ENCODE peak calls at places on chromosomes 12 and 14, in ten cellular contexts. G, U, P, Q, Z, T, H, S, W and X are unnamed samples.

GRCh38 chr12:5716221-5716620 is 228.8 kb downstream of the ANO2 start:
- DNase-seq in Z (no peak), S (peak), U (no peak), Q (no peak), T (peak), W (no peak), G (no peak), H (no peak), P (peak), X (no peak)

GRCh38 chr12:66964629-66965028 is 285.8 kb upstream of the GRIP1 start:
- DNase-seq in S (peak), H (no peak), Z (peak), U (peak), P (no peak), W (no peak), G (no peak), T (no peak), Q (no peak), X (no peak)

GRCh38 chr12:83010169-83010804 is 323.6 kb downstream of the TMTC2 start:
- DNase-seq in H (no peak), U (no peak), P (no peak), S (no peak), Q (no peak), Z (no peak), G (no peak), T (no peak), W (no peak), X (no peak)

GRCh38 chr14:23727566-23728335 is 91.6 kb downstream of the DHRS2 start:
- DNase-seq in U (peak), P (no peak), S (peak), G (no peak), Z (peak), W (no peak), H (no peak), Q (no peak), T (no peak), X (peak)

GRCh38 chr14:54364555-54365415 is 32.0 kb upstream of the CDKN3 start:
- DNase-seq in Q (peak), W (no peak), U (peak), Z (peak), H (no peak), T (peak), S (peak), P (peak), G (peak), X (no peak)

GRCh38 chr14:46290706-46291105 is 360.9 kb downstream of the RPL10L start:
- DNase-seq in U (no peak), G (no peak), S (no peak), W (no peak), P (no peak), H (no peak), Q (no peak), Z (no peak), T (no peak), X (no peak)

GRCh38 chr12:2722806-2723205 is 72.0 kb upstream of the FKBP4 start:
- DNase-seq in P (no peak), G (no peak), Q (no peak), T (no peak), S (peak), U (no peak), W (peak), Z (peak), H (no peak), X (no peak)

GRCh38 chr12:104750061-104750460 is 208.0 kb downstream of the SLC41A2 start:
- DNase-seq in W (no peak), H (no peak), U (peak), Z (no peak), Q (no peak), S (peak), P (no peak), T (peak), G (peak), X (no peak)

GRCh38 chr12:67621112-67621511 is 27.4 kb upstream of the DYRK2 start:
- DNase-seq in G (no peak), Q (no peak), Z (no peak), W (no peak), T (no peak), S (no peak), P (no peak), H (no peak), U (no peak), X (no peak)

GRCh38 chr14:90288646-90289355 is 32.4 kb downstream of the PSMC1 start:
- DNase-seq in W (no peak), H (no peak), Q (no peak), T (no peak), G (no peak), Z (no peak), P (peak), U (no peak), S (peak), X (peak)

GRCh38 chr12:21987786-21988185 is 46.6 kb upstream of the ABCC9 start:
- DNase-seq in W (no peak), G (no peak), Q (no peak), H (no peak), P (no peak), Z (no peak), S (no peak), T (no peak), U (no peak), X (no peak)

GRCh38 chr14:101497910-101498860 is 63.1 kb upstream of the DIO3 start:
- DNase-seq in G (no peak), H (no peak), U (no peak), Q (no peak), P (peak), S (no peak), W (peak), Z (no peak), T (peak), X (no peak)

GRCh38 chr12:121578230-121579189 is 2.3 kb downstream of the KDM2B start:
- DNase-seq in Z (peak), P (no peak), Q (peak), U (no peak), W (peak), G (no peak), H (no peak), S (no peak), T (no peak), X (no peak)

GRCh38 chr12:127143020-127143419 is 1124.0 kb upstream of the TMEM132C start:
- DNase-seq in S (no peak), Q (no peak), G (no peak), U (no peak), Z (no peak), W (no peak), H (no peak), T (no peak), P (no peak), X (peak)

DNA sequence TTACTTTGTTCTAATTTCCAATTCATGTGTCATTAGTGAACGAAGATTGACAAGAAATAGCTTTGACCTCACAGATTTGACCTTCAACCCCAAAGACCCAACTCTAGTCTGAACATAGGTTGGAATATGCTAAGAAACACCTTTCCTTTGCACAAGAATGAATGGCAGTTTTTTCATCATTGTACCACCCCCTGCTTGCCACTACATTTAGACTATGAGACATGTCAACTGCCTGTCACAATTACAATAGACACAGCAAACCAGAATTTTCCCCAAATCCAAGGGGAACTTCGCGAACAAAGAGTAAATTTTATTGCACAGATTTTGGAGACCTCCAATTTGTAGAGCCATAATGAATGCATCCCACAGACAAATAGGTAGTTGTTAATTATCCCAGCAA is 535.4 kb downstream of the PRKD1 start:
- DNase-seq in W (no peak), T (no peak), Z (no peak), G (no peak), U (no peak), Q (no peak), S (no peak), H (no peak), P (no peak), X (no peak)
- H3K4me3 ChIP-seq in W (no peak), T (no peak), Z (no peak), G (no peak), U (no peak), Q (no peak), S (no peak), H (no peak), P (no peak), X (no peak)

GRCh38 chr12:80041691-80042090 is 57.6 kb upstream of the OTOGL start:
- DNase-seq in Z (peak), T (no peak), W (no peak), S (peak), Q (no peak), H (no peak), P (no peak), G (no peak), U (peak), X (no peak)

GRCh38 chr12:80041071-80041470 is 58.3 kb upstream of the OTOGL start:
- DNase-seq in H (no peak), T (no peak), S (no peak), Z (no peak), W (no peak), U (no peak), G (no peak), Q (no peak), P (no peak), X (peak)

GRCh38 chr12:80044694-80045046 is 54.7 kb upstream of the OTOGL start:
- DNase-seq in G (no peak), S (peak), W (no peak), P (no peak), Z (peak), H (no peak), Q (no peak), T (no peak), U (peak), X (no peak)

GRCh38 chr12:80040075-80040738 is 59.1 kb upstream of the OTOGL start:
- DNase-seq in W (no peak), P (no peak), T (no peak), S (peak), U (no peak), H (no peak), Q (no peak), G (no peak), Z (peak), X (no peak)

DNA sequence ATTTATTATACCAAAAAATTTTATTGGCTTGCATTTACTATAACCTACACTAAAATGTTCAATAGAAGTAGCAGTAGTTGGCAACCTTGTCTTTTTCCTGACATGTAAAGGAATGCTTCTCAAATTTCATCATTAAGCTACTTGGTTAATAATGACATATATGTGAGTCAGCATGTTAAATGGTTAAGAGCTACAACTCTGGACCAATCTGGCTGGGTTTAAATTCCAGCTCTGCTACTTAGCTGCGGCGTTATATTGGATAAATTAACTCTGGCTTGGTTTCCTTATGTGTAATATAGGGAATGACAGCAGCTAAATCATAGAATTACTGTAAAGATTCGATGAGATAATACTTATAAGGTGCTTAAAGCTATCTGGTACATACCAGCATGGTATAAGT is 53.7 kb upstream of the OTOGL start:
- DNase-seq in S (peak), G (no peak), U (peak), Z (peak), Q (no peak), T (no peak), H (no peak), P (no peak), W (no peak), X (no peak)
- H3K4me3 ChIP-seq in S (no peak), G (no peak), U (no peak), Z (no peak), Q (no peak), T (no peak), H (no peak), P (no peak), W (no peak), X (no peak)

GRCh38 chr12:113051759-113052158 is 4.8 kb upstream of the DTX1 start:
- DNase-seq in P (no peak), G (no peak), Z (no peak), U (no peak), H (no peak), S (no peak), T (no peak), Q (no peak), W (no peak), X (no peak)
- H3K4me3 ChIP-seq in P (no peak), G (no peak), Z (no peak), U (no peak), H (no peak), S (no peak), T (no peak), Q (no peak), W (no peak), X (no peak)

DNA sequence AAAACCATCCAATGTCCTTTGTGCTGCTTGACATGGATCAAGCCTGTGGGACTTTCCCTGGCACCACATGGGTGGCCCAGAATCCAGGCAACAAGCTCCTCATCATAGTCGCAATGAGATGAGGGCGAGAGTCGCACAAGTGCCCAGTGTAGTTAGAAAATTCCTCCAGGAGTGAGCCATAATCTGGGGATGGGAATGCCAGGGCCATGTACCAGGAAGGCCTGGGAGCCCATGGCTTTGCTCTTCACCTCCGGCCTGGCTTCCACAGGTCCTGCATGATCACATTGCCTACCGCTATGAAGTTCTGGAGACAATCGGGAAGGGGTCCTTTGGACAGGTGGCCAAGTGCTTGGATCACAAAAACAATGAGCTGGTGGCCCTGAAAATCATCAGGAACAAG is 33.9 kb downstream of the DYRK4 start:
- DNase-seq in S (no peak), H (no peak), W (no peak), P (no peak), Z (no peak), Q (no peak), G (no peak), T (no peak), U (no peak), X (no peak)
- H3K4me3 ChIP-seq in S (no peak), H (no peak), W (no peak), P (no peak), Z (no peak), Q (no peak), G (no peak), T (no peak), U (no peak), X (no peak)

GRCh38 chr14:73424453-73424852 is 33.9 kb downstream of the NUMB start:
- DNase-seq in U (no peak), S (no peak), P (no peak), Z (peak), Q (no peak), T (no peak), G (no peak), H (no peak), W (no peak), X (no peak)

GRCh38 chr14:73426877-73427276 is 31.5 kb downstream of the NUMB start:
- DNase-seq in T (no peak), U (peak), P (no peak), H (no peak), Z (peak), G (no peak), Q (no peak), W (no peak), S (peak), X (no peak)

GRCh38 chr14:73432124-73432523 is 26.2 kb downstream of the NUMB start:
- DNase-seq in W (no peak), G (no peak), Q (no peak), H (no peak), Z (no peak), S (no peak), T (no peak), P (no peak), U (no peak), X (no peak)

GRCh38 chr14:73428354-73428824 is 30.0 kb downstream of the NUMB start:
- DNase-seq in G (no peak), S (peak), U (no peak), Z (no peak), P (no peak), H (no peak), T (no peak), Q (no peak), W (peak), X (no peak)

DNA sequence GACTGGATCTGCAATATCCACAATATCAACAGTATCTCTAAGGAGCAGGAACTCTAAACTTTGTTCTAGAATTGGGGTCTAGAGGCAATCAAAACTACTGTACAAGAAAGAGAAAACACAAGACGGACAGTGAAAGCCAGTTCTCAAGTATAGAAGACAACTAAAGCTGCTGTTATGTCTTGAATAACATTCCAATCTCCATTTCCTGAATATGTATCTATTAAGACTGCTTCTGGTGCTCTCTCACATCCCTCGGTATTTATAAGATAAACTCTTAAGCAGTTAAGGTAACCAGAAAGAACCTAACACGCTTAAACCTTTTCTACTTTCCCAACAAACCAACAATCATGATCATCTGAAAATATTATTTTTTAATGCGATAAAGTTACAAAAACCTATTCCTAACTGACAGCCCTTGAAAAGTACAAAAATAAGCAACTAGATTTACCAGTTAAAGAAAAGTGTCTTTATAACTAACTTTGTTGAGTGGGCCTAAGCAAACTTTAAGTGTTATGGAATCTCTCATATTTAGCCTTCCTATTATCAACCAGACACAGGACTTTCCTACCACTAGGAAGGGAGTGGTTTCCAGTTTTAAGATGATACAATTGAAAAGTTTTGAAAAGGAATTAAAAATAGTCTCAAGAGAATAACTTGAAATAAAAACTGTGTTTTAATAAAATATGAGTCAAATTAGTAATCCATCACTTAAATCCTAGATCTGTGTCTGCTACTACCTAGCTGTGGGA is 30.7 kb downstream of the NUMB start:
- DNase-seq in Q (no peak), U (no peak), S (no peak), Z (no peak), T (no peak), G (no peak), W (no peak), P (no peak), H (no peak), X (no peak)
- H3K4me3 ChIP-seq in Q (no peak), U (no peak), S (no peak), Z (no peak), T (no peak), G (no peak), W (no peak), P (no peak), H (no peak), X (no peak)

GRCh38 chr12:68944296-68945076 is 11.5 kb upstream of the CPM start:
- DNase-seq in P (no peak), H (no peak), G (no peak), U (no peak), W (no peak), Q (no peak), T (no peak), Z (no peak), S (no peak), X (no peak)
- H3K4me3 ChIP-seq in P (no peak), H (no peak), G (no peak), U (no peak), W (no peak), Q (no peak), T (no peak), Z (no peak), S (no peak), X (no peak)

GRCh38 chr12:74891276-74891675 is 318.4 kb downstream of the KCNC2 start:
- DNase-seq in U (no peak), H (no peak), Q (no peak), Z (no peak), G (no peak), P (no peak), T (no peak), S (no peak), W (no peak), X (no peak)

GRCh38 chr12:74890237-74890599 is 319.4 kb downstream of the KCNC2 start:
- DNase-seq in U (peak), Z (peak), G (no peak), H (no peak), W (peak), P (no peak), Q (no peak), S (peak), T (no peak), X (no peak)

GRCh38 chr12:74889073-74889472 is 320.6 kb downstream of the KCNC2 start:
- DNase-seq in H (no peak), U (no peak), G (no peak), W (no peak), Z (no peak), S (no peak), P (no peak), Q (no peak), T (no peak), X (no peak)

GRCh38 chr12:74892057-74892633 is 317.5 kb downstream of the KCNC2 start:
- DNase-seq in H (no peak), G (no peak), T (no peak), Q (no peak), W (no peak), S (no peak), P (no peak), U (no peak), Z (no peak), X (no peak)

GRCh38 chr12:74889563-74890236 is 319.9 kb downstream of the KCNC2 start:
- DNase-seq in W (no peak), T (no peak), U (no peak), H (no peak), Z (peak), G (no peak), Q (no peak), P (no peak), S (peak), X (no peak)
- H3K4me3 ChIP-seq in W (no peak), T (no peak), U (no peak), H (no peak), Z (no peak), G (no peak), Q (no peak), P (no peak), S (no peak), X (no peak)

GRCh38 chr14:73741386-73741875 is 27.2 kb upstream of the PNMA1 start:
- DNase-seq in U (no peak), T (peak), S (no peak), Z (peak), W (no peak), H (no peak), P (peak), G (no peak), Q (peak), X (no peak)
- H3K4me3 ChIP-seq in U (peak), T (peak), S (peak), Z (peak), W (no peak), H (peak), P (peak), G (no peak), Q (peak), X (no peak)

GRCh38 chr14:39384177-39384576 is 48.1 kb downstream of the FBXO33 start:
- DNase-seq in T (no peak), G (no peak), U (no peak), Q (no peak), S (no peak), P (no peak), W (no peak), Z (no peak), H (no peak), X (no peak)
- H3K4me3 ChIP-seq in T (no peak), G (no peak), U (no peak), Q (no peak), S (no peak), P (no peak), W (no peak), Z (no peak), H (no peak), X (no peak)